ENCODE peak calls at places on chromosome 13, in ten cellular contexts. W is IMR-90, V is GM06990, U is cardiac muscle cell, C is tibial nerve, L is psoas muscle, P is activated B cell treated with CpG ODN at 0.5 μM for 24 hours, N is fibroblast of mammary gland, O is OCI-LY7, M is fibroblast of lung. J is an unnamed sample.

GRCh38 chr13:30423891-30424290 is 1.6 kb downstream of the UBE2L5 start:
- DNase-seq in W (no peak), V (no peak), U (no peak), C (no peak), L (no peak), P (no peak), N (no peak), O (no peak), M (no peak), J (no peak)

GRCh38 chr13:37194428-37194861 is 89.0 kb upstream of the CSNK1A1L start:
- DNase-seq in W (peak), V (no peak), U (peak), C (no peak), L (no peak), P (no peak), N (peak), O (no peak), M (peak), J (no peak)

GRCh38 chr13:45257638-45258338 is 56.9 kb upstream of the KCTD4 start:
- DNase-seq in W (peak), V (peak), U (no peak), C (no peak), L (no peak), P (no peak), N (peak), O (no peak), M (peak), J (no peak)

GRCh38 chr13:48078251-48078656 is 16.6 kb downstream of the MED4 start:
- DNase-seq in W (no peak), V (peak), U (no peak), C (no peak), L (no peak), P (peak), N (no peak), O (peak), M (peak), J (peak)

GRCh38 chr13:80048802-80049201 is 292.1 kb downstream of the SPRY2 start:
- DNase-seq in W (peak), V (peak), U (peak), C (peak), L (peak), P (peak), N (peak), O (peak), M (peak), J (peak)

GRCh38 chr13:40186636-40187323 is 479.7 kb downstream of the FOXO1 start:
- DNase-seq in W (no peak), V (no peak), U (no peak), C (no peak), L (no peak), P (no peak), N (no peak), O (no peak), M (no peak), J (no peak)

GRCh38 chr13:24228852-24229458 is 68.4 kb downstream of the SPATA13 start:
- DNase-seq in W (peak), V (no peak), U (peak), C (peak), L (no peak), P (no peak), N (peak), O (peak), M (peak), J (peak)

GRCh38 chr13:21625366-21625765 is 21.4 kb upstream of the MICU2 start:
- DNase-seq in W (peak), V (no peak), U (peak), C (no peak), L (no peak), P (no peak), N (peak), O (peak), M (peak), J (peak)

GRCh38 chr13:28181413-28181812 is 43.1 kb downstream of the PAN3 start:
- DNase-seq in W (peak), V (no peak), U (peak), C (no peak), L (no peak), P (no peak), N (peak), O (no peak), M (peak), J (no peak)

GRCh38 chr13:79522583-79522982 is 41.6 kb downstream of the NDFIP2 start:
- DNase-seq in W (peak), V (peak), U (peak), C (no peak), L (no peak), P (no peak), N (peak), O (no peak), M (peak), J (no peak)

GRCh38 chr13:113044431-113045114 is 61.0 kb upstream of the F7 start:
- DNase-seq in W (no peak), V (no peak), U (no peak), C (no peak), L (no peak), P (no peak), N (peak), O (no peak), M (no peak), J (no peak)

GRCh38 chr13:112056739-112057433 is 10.1 kb upstream of the SOX1 start:
- DNase-seq in W (no peak), V (no peak), U (no peak), C (no peak), L (no peak), P (no peak), N (no peak), O (no peak), M (no peak), J (no peak)

GRCh38 chr13:36067619-36068456 is 63.3 kb downstream of the DCLK1 start:
- DNase-seq in W (no peak), V (no peak), U (no peak), C (no peak), L (no peak), P (no peak), N (no peak), O (no peak), M (no peak), J (no peak)

GRCh38 chr13:31023126-31023525 is 90.7 kb downstream of the TEX26 start:
- DNase-seq in W (no peak), V (no peak), U (no peak), C (no peak), L (no peak), P (no peak), N (no peak), O (no peak), M (no peak), J (no peak)

GRCh38 chr13:58018020-58018419 is 386.5 kb downstream of the PCDH17 start:
- DNase-seq in W (no peak), V (no peak), U (no peak), C (no peak), L (no peak), P (no peak), N (no peak), O (no peak), M (no peak), J (no peak)

GRCh38 chr13:112443191-112444000 is 67.2 kb downstream of the SPACA7 start:
- DNase-seq in W (no peak), V (no peak), U (no peak), C (no peak), L (peak), P (no peak), N (no peak), O (peak), M (no peak), J (peak)

GRCh38 chr13:94967183-94968039 is 255.1 kb upstream of the SOX21 start:
- DNase-seq in W (no peak), V (peak), U (peak), C (no peak), L (no peak), P (no peak), N (no peak), O (no peak), M (peak), J (peak)

GRCh38 chr13:84776578-84776977 is 894.3 kb upstream of the SLITRK1 start:
- DNase-seq in W (no peak), V (no peak), U (no peak), C (no peak), L (no peak), P (no peak), N (no peak), O (no peak), M (no peak), J (no peak)

GRCh38 chr13:112990783-112991182 is 21.8 kb downstream of the MCF2L start:
- DNase-seq in W (no peak), V (no peak), U (no peak), C (no peak), L (no peak), P (no peak), N (no peak), O (no peak), M (no peak), J (peak)

GRCh38 chr13:97262058-97262457 is 39.9 kb downstream of the MBNL2 start:
- DNase-seq in W (no peak), V (no peak), U (no peak), C (no peak), L (no peak), P (no peak), N (no peak), O (no peak), M (no peak), J (no peak)

GRCh38 chr13:61466280-61466679 is 50.6 kb upstream of the PCDH20 start:
- DNase-seq in W (no peak), V (no peak), U (no peak), C (no peak), L (no peak), P (no peak), N (no peak), O (no peak), M (no peak), J (no peak)

GRCh38 chr13:74204606-74205312 is 70.6 kb upstream of the KLF12 start:
- DNase-seq in W (peak), V (no peak), U (no peak), C (no peak), L (no peak), P (no peak), N (peak), O (no peak), M (peak), J (no peak)

GRCh38 chr13:81318231-81319019 is 977.5 kb upstream of the SPRY2 start:
- DNase-seq in W (no peak), V (no peak), U (no peak), C (no peak), L (no peak), P (no peak), N (no peak), O (no peak), M (no peak), J (no peak)

GRCh38 chr13:74870865-74871264 is 611.1 kb downstream of the TBC1D4 start:
- DNase-seq in W (no peak), V (no peak), U (peak), C (no peak), L (no peak), P (no peak), N (peak), O (no peak), M (peak), J (no peak)

GRCh38 chr13:35356572-35356971 is 119.9 kb downstream of the MAB21L1 start:
- DNase-seq in W (no peak), V (no peak), U (peak), C (no peak), L (no peak), P (no peak), N (no peak), O (peak), M (no peak), J (no peak)

GRCh38 chr13:113288880-113289279 is 8.2 kb upstream of the LAMP1 start:
- DNase-seq in W (no peak), V (no peak), U (no peak), C (no peak), L (no peak), P (no peak), N (no peak), O (no peak), M (no peak), J (no peak)

GRCh38 chr13:29846475-29847256 is 3.8 kb downstream of the UBL3 start:
- DNase-seq in W (no peak), V (no peak), U (no peak), C (no peak), L (no peak), P (no peak), N (no peak), O (no peak), M (no peak), J (no peak)

GRCh38 chr13:51286135-51287002 is 53.1 kb upstream of the SERPINE3 start:
- DNase-seq in W (peak), V (peak), U (peak), C (peak), L (peak), P (peak), N (peak), O (peak), M (peak), J (peak)

GRCh38 chr13:27821566-27821965 is 29.3 kb downstream of the GSX1 start:
- DNase-seq in W (no peak), V (no peak), U (no peak), C (no peak), L (no peak), P (no peak), N (peak), O (no peak), M (no peak), J (no peak)

GRCh38 chr13:113595131-113595530 is 10.6 kb downstream of the TFDP1 start:
- DNase-seq in W (no peak), V (no peak), U (no peak), C (no peak), L (peak), P (no peak), N (no peak), O (no peak), M (no peak), J (no peak)

GRCh38 chr13:47170971-47171370 is 274.1 kb upstream of the HTR2A start:
- DNase-seq in W (no peak), V (no peak), U (no peak), C (no peak), L (no peak), P (no peak), N (peak), O (no peak), M (no peak), J (no peak)

GRCh38 chr13:113560645-113561416 is 23.7 kb upstream of the TFDP1 start:
- DNase-seq in W (no peak), V (no peak), U (no peak), C (no peak), L (no peak), P (peak), N (no peak), O (no peak), M (no peak), J (no peak)

GRCh38 chr13:21058361-21058760 is 3.0 kb downstream of the LATS2 start:
- DNase-seq in W (no peak), V (no peak), U (peak), C (no peak), L (no peak), P (no peak), N (no peak), O (no peak), M (peak), J (peak)

GRCh38 chr13:51156666-51157065 is 45.6 kb upstream of the C13orf42 start:
- DNase-seq in W (no peak), V (no peak), U (no peak), C (no peak), L (no peak), P (no peak), N (no peak), O (no peak), M (no peak), J (no peak)

GRCh38 chr13:113182046-113182445 is 23.6 kb downstream of the PROZ start:
- DNase-seq in W (no peak), V (no peak), U (peak), C (no peak), L (no peak), P (no peak), N (no peak), O (no peak), M (peak), J (no peak)

GRCh38 chr13:99596180-99596579 is 94.9 kb downstream of the TM9SF2 start:
- DNase-seq in W (no peak), V (no peak), U (no peak), C (no peak), L (no peak), P (no peak), N (no peak), O (no peak), M (no peak), J (no peak)

GRCh38 chr13:99604636-99605035 is 103.4 kb downstream of the TM9SF2 start:
- DNase-seq in W (no peak), V (no peak), U (no peak), C (no peak), L (no peak), P (no peak), N (no peak), O (no peak), M (no peak), J (no peak)

GRCh38 chr13:99605417-99606321 is 104.4 kb downstream of the TM9SF2 start:
- DNase-seq in W (no peak), V (peak), U (peak), C (peak), L (peak), P (peak), N (peak), O (peak), M (peak), J (peak)

GRCh38 chr13:99601535-99601934 is 100.3 kb downstream of the TM9SF2 start:
- DNase-seq in W (no peak), V (no peak), U (no peak), C (no peak), L (no peak), P (no peak), N (no peak), O (no peak), M (no peak), J (no peak)

GRCh38 chr13:99600318-99600717 is 99.0 kb downstream of the TM9SF2 start:
- DNase-seq in W (no peak), V (no peak), U (no peak), C (no peak), L (no peak), P (no peak), N (no peak), O (peak), M (no peak), J (no peak)
- TF ChIP-seq CTCF in W (no peak), V (peak), U (peak), C (no peak), L (no peak), P (no peak), N (peak), O (peak), M (no peak), J (no peak)

GRCh38 chr13:60332682-60333081 is 64.3 kb upstream of the TDRD3 start:
- DNase-seq in W (no peak), V (no peak), U (no peak), C (no peak), L (no peak), P (no peak), N (no peak), O (no peak), M (no peak), J (no peak)
- TF ChIP-seq CTCF in W (no peak), V (no peak), U (no peak), C (no peak), L (no peak), P (no peak), N (no peak), O (no peak), M (no peak), J (no peak)

GRCh38 chr13:70311175-70311574 is 202.9 kb upstream of the KLHL1 start:
- DNase-seq in W (no peak), V (no peak), U (no peak), C (no peak), L (no peak), P (no peak), N (no peak), O (no peak), M (no peak), J (no peak)

GRCh38 chr13:70310720-70311119 is 202.5 kb upstream of the KLHL1 start:
- DNase-seq in W (no peak), V (no peak), U (no peak), C (no peak), L (no peak), P (no peak), N (no peak), O (peak), M (peak), J (peak)
- TF ChIP-seq CTCF in W (no peak), V (peak), U (no peak), C (peak), L (no peak), P (no peak), N (no peak), O (peak), M (no peak), J (no peak)

GRCh38 chr13:82850644-82851043 is 1031.6 kb downstream of the SLITRK1 start:
- DNase-seq in W (no peak), V (no peak), U (no peak), C (no peak), L (no peak), P (no peak), N (no peak), O (no peak), M (no peak), J (no peak)

GRCh38 chr13:82848766-82849165 is 1033.5 kb downstream of the SLITRK1 start:
- DNase-seq in W (no peak), V (no peak), U (no peak), C (no peak), L (no peak), P (no peak), N (no peak), O (no peak), M (no peak), J (no peak)

DNA sequence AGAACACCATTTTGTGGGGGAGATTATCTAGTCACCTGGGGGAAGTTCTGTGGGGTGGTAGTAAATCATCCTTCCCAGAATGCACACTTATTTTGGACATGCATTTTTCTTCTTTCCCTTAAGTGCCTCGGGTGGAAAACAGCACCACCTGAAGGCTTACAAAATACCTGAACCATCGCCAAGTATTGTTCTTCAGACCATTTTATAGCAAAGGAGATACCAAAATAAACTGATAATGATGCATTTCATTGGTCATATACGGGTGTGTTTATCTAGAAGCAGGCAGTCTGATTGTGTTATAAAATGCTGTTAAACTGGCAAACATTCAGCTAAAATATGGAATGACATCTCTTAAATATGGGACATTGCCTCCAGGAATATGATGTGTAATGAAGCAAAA is 1034.7 kb downstream of the SLITRK1 start:
- DNase-seq in W (no peak), V (no peak), U (no peak), C (no peak), L (no peak), P (no peak), N (peak), O (no peak), M (no peak), J (no peak)
- TF ChIP-seq CTCF in W (no peak), V (no peak), U (no peak), C (no peak), L (no peak), P (no peak), N (no peak), O (no peak), M (no peak), J (no peak)